ENCODE peak calls at places on chromosome 15, in four cellular contexts. One of them, this sample, is unnamed.

GRCh38 chr15:28890711-28891495 is 5.1 kb downstream of the APBA2 start:
- DNase-seq in K562: no peak
- DNase-seq in GM12878: no peak
- DNase-seq in H1: no peak
- DNase-seq in this sample: no peak

GRCh38 chr15:38886315-38887163 is 321.9 kb upstream of the RASGRP1 start:
- DNase-seq in K562: no peak
- DNase-seq in GM12878: no peak
- DNase-seq in H1: no peak
- DNase-seq in this sample: peak

GRCh38 chr15:53759333-53759975 is at the start of gene WDR72:
- DNase-seq in K562: peak
- DNase-seq in GM12878: no peak
- DNase-seq in H1: peak
- DNase-seq in this sample: no peak

GRCh38 chr15:72464251-72464650 is 9.9 kb upstream of the ARIH1 start:
- DNase-seq in K562: no peak
- DNase-seq in GM12878: no peak
- DNase-seq in H1: no peak
- DNase-seq in this sample: no peak

GRCh38 chr15:56821721-56822425 is 88.6 kb upstream of the ZNF280D start:
- DNase-seq in K562: peak
- DNase-seq in GM12878: no peak
- DNase-seq in H1: peak
- DNase-seq in this sample: peak

GRCh38 chr15:61720197-61720596 is 340.1 kb downstream of the VPS13C start:
- DNase-seq in K562: no peak
- DNase-seq in GM12878: no peak
- DNase-seq in H1: no peak
- DNase-seq in this sample: no peak

GRCh38 chr15:80641384-80641783 is 53.7 kb upstream of the ABHD17C start:
- DNase-seq in K562: no peak
- DNase-seq in GM12878: no peak
- DNase-seq in H1: peak
- DNase-seq in this sample: no peak

GRCh38 chr15:77983708-77984445 is 93.6 kb downstream of the TBC1D2B start:
- DNase-seq in K562: no peak
- DNase-seq in GM12878: no peak
- DNase-seq in H1: peak
- DNase-seq in this sample: no peak

GRCh38 chr15:70492240-70493177 is 270.8 kb downstream of the UACA start:
- DNase-seq in K562: no peak
- DNase-seq in GM12878: no peak
- DNase-seq in H1: no peak
- DNase-seq in this sample: peak

GRCh38 chr15:76964157-76964556 is 30.8 kb upstream of the PSTPIP1 start:
- DNase-seq in K562: no peak
- DNase-seq in GM12878: no peak
- DNase-seq in H1: no peak
- DNase-seq in this sample: peak

GRCh38 chr15:90402230-90402629 is 14.2 kb downstream of the IQGAP1 start:
- DNase-seq in K562: no peak
- DNase-seq in GM12878: no peak
- DNase-seq in H1: no peak
- DNase-seq in this sample: peak

GRCh38 chr15:32657941-32658340 is 16.4 kb downstream of the SCG5 start:
- DNase-seq in K562: peak
- DNase-seq in GM12878: no peak
- DNase-seq in H1: peak
- DNase-seq in this sample: no peak

GRCh38 chr15:27412413-27412812 is 441.4 kb downstream of the GABRG3 start:
- DNase-seq in K562: no peak
- DNase-seq in GM12878: no peak
- DNase-seq in H1: no peak
- DNase-seq in this sample: no peak

GRCh38 chr15:74841761-74842385 is 1.1 kb downstream of the ULK3 start:
- DNase-seq in K562: no peak
- DNase-seq in GM12878: no peak
- DNase-seq in H1: no peak
- DNase-seq in this sample: no peak

GRCh38 chr15:62301993-62302665 is 137.0 kb upstream of the C2CD4B start:
- DNase-seq in K562: no peak
- DNase-seq in GM12878: no peak
- DNase-seq in H1: no peak
- DNase-seq in this sample: peak

GRCh38 chr15:48424076-48424475 is 92.8 kb downstream of the DUT start:
- DNase-seq in K562: no peak
- DNase-seq in GM12878: no peak
- DNase-seq in H1: no peak
- DNase-seq in this sample: peak

GRCh38 chr15:48177383-48177874 is 666 bp downstream of the MYEF2 start:
- DNase-seq in K562: no peak
- DNase-seq in GM12878: peak
- DNase-seq in H1: no peak
- DNase-seq in this sample: peak

GRCh38 chr15:63447277-63447676 is 57.1 kb upstream of the USP3 start:
- DNase-seq in K562: no peak
- DNase-seq in GM12878: no peak
- DNase-seq in H1: no peak
- DNase-seq in this sample: no peak

GRCh38 chr15:95182081-95182480 is 950.7 kb downstream of the MCTP2 start:
- DNase-seq in K562: no peak
- DNase-seq in GM12878: no peak
- DNase-seq in H1: no peak
- DNase-seq in this sample: no peak

GRCh38 chr15:29942144-29942543 is 119.9 kb upstream of the TJP1 start:
- DNase-seq in K562: no peak
- DNase-seq in GM12878: no peak
- DNase-seq in H1: no peak
- DNase-seq in this sample: no peak

GRCh38 chr15:91948001-91948608 is 94.6 kb downstream of the SLCO3A1 start:
- DNase-seq in K562: no peak
- DNase-seq in GM12878: no peak
- DNase-seq in H1: peak
- DNase-seq in this sample: peak

GRCh38 chr15:35674873-35675781 is 129.2 kb upstream of the DPH6 start:
- DNase-seq in K562: no peak
- DNase-seq in GM12878: peak
- DNase-seq in H1: no peak
- DNase-seq in this sample: peak

GRCh38 chr15:59941612-59942011 is 62.5 kb upstream of the FOXB1 start:
- DNase-seq in K562: no peak
- DNase-seq in GM12878: no peak
- DNase-seq in H1: no peak
- DNase-seq in this sample: no peak

GRCh38 chr15:48625126-48625525 is 20.4 kb downstream of the FBN1 start:
- DNase-seq in K562: no peak
- DNase-seq in GM12878: no peak
- DNase-seq in H1: no peak
- DNase-seq in this sample: no peak

GRCh38 chr15:66558271-66558670 is 7.5 kb downstream of the LCTL start:
- DNase-seq in K562: no peak
- DNase-seq in GM12878: no peak
- DNase-seq in H1: no peak
- DNase-seq in this sample: no peak

GRCh38 chr15:83698294-83698693 is 44.4 kb downstream of the ADAMTSL3 start:
- DNase-seq in K562: no peak
- DNase-seq in GM12878: no peak
- DNase-seq in H1: no peak
- DNase-seq in this sample: peak

GRCh38 chr15:100245496-100245838 is 96.3 kb downstream of the ADAMTS17 start:
- DNase-seq in K562: no peak
- DNase-seq in GM12878: no peak
- DNase-seq in H1: no peak
- DNase-seq in this sample: no peak

GRCh38 chr15:58903232-58903631 is 30.2 kb downstream of the SLTM start:
- DNase-seq in K562: no peak
- DNase-seq in GM12878: no peak
- DNase-seq in H1: no peak
- DNase-seq in this sample: peak

GRCh38 chr15:99431661-99432091 is 134.1 kb upstream of the MEF2A start:
- DNase-seq in K562: no peak
- DNase-seq in GM12878: no peak
- DNase-seq in H1: no peak
- DNase-seq in this sample: no peak

GRCh38 chr15:70870066-70870465 is 16.1 kb upstream of the LARP6 start:
- DNase-seq in K562: no peak
- DNase-seq in GM12878: no peak
- DNase-seq in H1: no peak
- DNase-seq in this sample: peak

GRCh38 chr15:74573987-74574386 is 33.0 kb downstream of the ARID3B start:
- DNase-seq in K562: no peak
- DNase-seq in GM12878: no peak
- DNase-seq in H1: no peak
- DNase-seq in this sample: peak

GRCh38 chr15:94673801-94674200 is 442.4 kb downstream of the MCTP2 start:
- DNase-seq in K562: no peak
- DNase-seq in GM12878: no peak
- DNase-seq in H1: no peak
- DNase-seq in this sample: no peak

GRCh38 chr15:80418892-80419537 is 14.8 kb downstream of the ARNT2 start:
- DNase-seq in K562: peak
- DNase-seq in GM12878: no peak
- DNase-seq in H1: no peak
- DNase-seq in this sample: peak

DNA sequence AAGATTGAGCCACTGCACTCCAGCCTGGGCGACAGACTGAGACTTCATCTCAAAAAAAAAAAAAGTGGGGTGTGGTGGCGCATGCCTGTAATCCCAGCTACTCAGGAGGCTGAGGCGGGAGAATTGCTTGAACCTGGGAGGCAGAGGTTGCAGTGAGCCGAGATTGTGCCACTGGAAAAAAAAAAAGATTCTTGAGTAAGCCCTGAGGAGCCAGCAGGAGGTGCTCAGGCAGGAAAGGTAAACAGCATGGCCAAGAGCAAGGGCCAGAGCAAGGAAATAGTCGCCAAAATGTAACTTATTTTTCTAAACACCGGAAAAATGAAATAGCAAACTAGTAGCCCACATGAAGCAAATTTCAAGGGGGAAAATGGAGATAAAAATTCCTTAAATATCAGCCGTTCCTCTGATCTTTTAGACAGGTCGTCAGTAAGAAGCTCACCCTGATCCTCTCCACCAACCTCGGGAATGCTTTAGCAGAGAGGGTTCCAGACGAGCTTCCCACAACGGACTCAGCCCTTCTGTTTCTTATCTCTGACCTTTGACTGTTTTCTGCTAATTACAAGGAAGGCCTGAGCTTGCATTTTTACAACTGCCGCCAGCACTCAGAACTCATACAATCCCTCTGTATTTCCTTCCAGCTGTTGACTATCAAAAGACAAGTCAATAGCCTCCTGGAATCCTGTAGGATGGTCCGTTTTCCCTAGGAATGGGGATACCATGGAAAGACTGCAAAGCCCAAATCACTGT is 45.0 kb upstream of the AKAP13 start:
- DNase-seq in K562: no peak
- DNase-seq in GM12878: no peak
- DNase-seq in H1: no peak
- DNase-seq in this sample: no peak
- TF ChIP-seq CTCF in K562: no peak
- TF ChIP-seq CTCF in GM12878: no peak
- TF ChIP-seq CTCF in H1: no peak
- TF ChIP-seq CTCF in this sample: no peak

GRCh38 chr15:52206446-52206845 is 15.3 kb upstream of the GNB5 start:
- DNase-seq in K562: no peak
- DNase-seq in GM12878: no peak
- DNase-seq in H1: no peak
- DNase-seq in this sample: no peak
- TF ChIP-seq CHD1 in K562: no peak
- TF ChIP-seq CHD1 in GM12878: no peak
- TF ChIP-seq CHD1 in H1: no peak
- TF ChIP-seq CHD1 in this sample: no peak

GRCh38 chr15:79086814-79087213 is 3.8 kb downstream of the RASGRF1 start:
- DNase-seq in K562: no peak
- DNase-seq in GM12878: no peak
- DNase-seq in H1: no peak
- DNase-seq in this sample: no peak

GRCh38 chr15:79083154-79083553 is 7.4 kb downstream of the RASGRF1 start:
- DNase-seq in K562: no peak
- DNase-seq in GM12878: no peak
- DNase-seq in H1: no peak
- DNase-seq in this sample: no peak

GRCh38 chr15:79084308-79084968 is 6.1 kb downstream of the RASGRF1 start:
- DNase-seq in K562: no peak
- DNase-seq in GM12878: no peak
- DNase-seq in H1: no peak
- DNase-seq in this sample: no peak

GRCh38 chr15:79078763-79079395 is 11.7 kb downstream of the RASGRF1 start:
- DNase-seq in K562: no peak
- DNase-seq in GM12878: no peak
- DNase-seq in H1: no peak
- DNase-seq in this sample: no peak

DNA sequence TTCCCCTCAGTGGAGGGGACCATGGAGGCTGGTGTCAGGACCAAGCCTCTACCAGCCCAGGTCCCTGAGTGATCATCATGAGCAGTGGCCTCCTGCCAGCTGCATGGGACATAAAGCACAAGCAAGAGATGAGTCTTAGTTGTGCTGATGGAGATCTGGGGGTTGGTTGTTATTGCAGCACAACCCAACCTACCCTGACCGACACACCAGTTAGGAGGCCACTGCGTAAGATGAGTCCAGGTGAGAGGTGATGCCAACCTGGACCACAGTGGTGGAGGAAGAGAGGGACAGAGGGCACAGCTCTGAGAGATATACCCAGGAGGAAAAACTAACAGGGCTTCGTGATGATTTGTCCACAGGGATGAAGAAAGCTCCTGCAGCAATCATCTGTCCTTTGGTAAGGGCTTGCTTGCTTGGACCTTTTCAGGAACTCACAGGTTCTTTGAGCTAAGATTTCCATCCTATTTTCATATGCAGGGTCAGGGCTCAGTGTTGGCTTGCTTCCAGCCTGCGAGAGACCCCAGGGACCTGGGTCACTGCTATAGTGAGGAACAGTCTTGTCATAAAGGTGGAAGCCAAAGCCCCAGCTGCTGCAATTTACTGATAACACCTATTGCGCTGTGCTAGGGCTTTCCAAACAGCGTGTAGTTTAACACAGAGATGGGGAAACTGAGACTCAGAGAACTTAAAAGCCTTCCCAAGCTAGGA is 8.1 kb downstream of the RASGRF1 start:
- DNase-seq in K562: no peak
- DNase-seq in GM12878: no peak
- DNase-seq in H1: no peak
- DNase-seq in this sample: no peak
- TF ChIP-seq CTCF in K562: no peak
- TF ChIP-seq CTCF in GM12878: no peak
- TF ChIP-seq CTCF in H1: no peak
- TF ChIP-seq CTCF in this sample: no peak

GRCh38 chr15:40105517-40106202 is 3.0 kb downstream of the BMF start:
- DNase-seq in K562: no peak
- DNase-seq in GM12878: no peak
- DNase-seq in H1: no peak
- DNase-seq in this sample: no peak
- TF ChIP-seq CHD1 in K562: no peak
- TF ChIP-seq CHD1 in GM12878: no peak
- TF ChIP-seq CHD1 in H1: no peak
- TF ChIP-seq CHD1 in this sample: no peak

This sample was measured in IMR-90.